ENCODE peak calls at places on chromosomes 5 and 9, in six cellular contexts. One of them, this sample, is unnamed.

GRCh38 chr9:122580360-122580759 is 2.8 kb downstream of the OR1L8 start:
- DNase-seq in foreskin keratinocyte: peak
- DNase-seq in omental fat pad: no peak
- DNase-seq in fibroblast of the aortic adventitia: peak
- DNase-seq in HFFc6: peak
- DNase-seq in AG09309: peak
- DNase-seq in this sample: no peak

GRCh38 chr5:44871401-44871800 is 62.7 kb downstream of the MRPS30 start:
- DNase-seq in foreskin keratinocyte: no peak
- DNase-seq in omental fat pad: no peak
- DNase-seq in fibroblast of the aortic adventitia: no peak
- DNase-seq in HFFc6: no peak
- DNase-seq in AG09309: no peak
- DNase-seq in this sample: no peak

GRCh38 chr9:135330307-135330631 is 149.3 kb upstream of the PPP1R26 start:
- DNase-seq in foreskin keratinocyte: no peak
- DNase-seq in omental fat pad: no peak
- DNase-seq in fibroblast of the aortic adventitia: no peak
- DNase-seq in HFFc6: no peak
- DNase-seq in AG09309: no peak
- DNase-seq in this sample: no peak

GRCh38 chr9:86202338-86202882 is 57.0 kb downstream of the C9orf153 start:
- DNase-seq in foreskin keratinocyte: peak
- DNase-seq in omental fat pad: no peak
- DNase-seq in fibroblast of the aortic adventitia: peak
- DNase-seq in HFFc6: peak
- DNase-seq in AG09309: peak
- DNase-seq in this sample: no peak

GRCh38 chr5:92687793-92688467 is 893.1 kb downstream of the NR2F1-AS1 start:
- DNase-seq in foreskin keratinocyte: peak
- DNase-seq in omental fat pad: no peak
- DNase-seq in fibroblast of the aortic adventitia: peak
- DNase-seq in HFFc6: peak
- DNase-seq in AG09309: peak
- DNase-seq in this sample: no peak

GRCh38 chr9:93223241-93224180 is 39.6 kb downstream of the WNK2 start:
- DNase-seq in foreskin keratinocyte: peak
- DNase-seq in omental fat pad: no peak
- DNase-seq in fibroblast of the aortic adventitia: peak
- DNase-seq in HFFc6: peak
- DNase-seq in AG09309: peak
- DNase-seq in this sample: no peak

GRCh38 chr5:3002230-3002629 is 250.8 kb upstream of the IRX2 start:
- DNase-seq in foreskin keratinocyte: no peak
- DNase-seq in omental fat pad: no peak
- DNase-seq in fibroblast of the aortic adventitia: no peak
- DNase-seq in HFFc6: no peak
- DNase-seq in AG09309: no peak
- DNase-seq in this sample: no peak

GRCh38 chr5:28576022-28576421 is 1537.6 kb upstream of the CDH9 start:
- DNase-seq in foreskin keratinocyte: no peak
- DNase-seq in omental fat pad: no peak
- DNase-seq in fibroblast of the aortic adventitia: peak
- DNase-seq in HFFc6: no peak
- DNase-seq in AG09309: no peak
- DNase-seq in this sample: no peak

GRCh38 chr5:153714732-153715287 is 224.3 kb downstream of the GRIA1 start:
- DNase-seq in foreskin keratinocyte: no peak
- DNase-seq in omental fat pad: no peak
- DNase-seq in fibroblast of the aortic adventitia: no peak
- DNase-seq in HFFc6: peak
- DNase-seq in AG09309: peak
- DNase-seq in this sample: no peak

GRCh38 chr5:168300377-168301182 is 9.1 kb downstream of the WWC1 start:
- DNase-seq in foreskin keratinocyte: no peak
- DNase-seq in omental fat pad: no peak
- DNase-seq in fibroblast of the aortic adventitia: no peak
- DNase-seq in HFFc6: no peak
- DNase-seq in AG09309: no peak
- DNase-seq in this sample: no peak

GRCh38 chr9:38350529-38350928 is 42.0 kb upstream of the ALDH1B1 start:
- DNase-seq in foreskin keratinocyte: no peak
- DNase-seq in omental fat pad: no peak
- DNase-seq in fibroblast of the aortic adventitia: no peak
- DNase-seq in HFFc6: no peak
- DNase-seq in AG09309: no peak
- DNase-seq in this sample: no peak

GRCh38 chr5:67887648-67888047 is 327.9 kb upstream of the PIK3R1 start:
- DNase-seq in foreskin keratinocyte: no peak
- DNase-seq in omental fat pad: no peak
- DNase-seq in fibroblast of the aortic adventitia: no peak
- DNase-seq in HFFc6: no peak
- DNase-seq in AG09309: no peak
- DNase-seq in this sample: no peak

GRCh38 chr9:99142275-99142674 is 37.4 kb downstream of the TGFBR1 start:
- DNase-seq in foreskin keratinocyte: no peak
- DNase-seq in omental fat pad: no peak
- DNase-seq in fibroblast of the aortic adventitia: no peak
- DNase-seq in HFFc6: no peak
- DNase-seq in AG09309: no peak
- DNase-seq in this sample: no peak

GRCh38 chr5:16889203-16889971 is 46.7 kb downstream of the MYO10 start:
- DNase-seq in foreskin keratinocyte: no peak
- DNase-seq in omental fat pad: no peak
- DNase-seq in fibroblast of the aortic adventitia: peak
- DNase-seq in HFFc6: peak
- DNase-seq in AG09309: peak
- DNase-seq in this sample: no peak

GRCh38 chr5:65867509-65868195 is 58.7 kb upstream of the ERBIN start:
- DNase-seq in foreskin keratinocyte: no peak
- DNase-seq in omental fat pad: no peak
- DNase-seq in fibroblast of the aortic adventitia: peak
- DNase-seq in HFFc6: peak
- DNase-seq in AG09309: no peak
- DNase-seq in this sample: no peak

GRCh38 chr5:116564756-116565593 is 9.6 kb downstream of the SEMA6A start:
- DNase-seq in foreskin keratinocyte: no peak
- DNase-seq in omental fat pad: no peak
- DNase-seq in fibroblast of the aortic adventitia: no peak
- DNase-seq in HFFc6: no peak
- DNase-seq in AG09309: no peak
- DNase-seq in this sample: no peak

GRCh38 chr9:36855443-36856315 is 178.4 kb downstream of the PAX5 start:
- DNase-seq in foreskin keratinocyte: no peak
- DNase-seq in omental fat pad: no peak
- DNase-seq in fibroblast of the aortic adventitia: no peak
- DNase-seq in HFFc6: no peak
- DNase-seq in AG09309: no peak
- DNase-seq in this sample: peak

DNA sequence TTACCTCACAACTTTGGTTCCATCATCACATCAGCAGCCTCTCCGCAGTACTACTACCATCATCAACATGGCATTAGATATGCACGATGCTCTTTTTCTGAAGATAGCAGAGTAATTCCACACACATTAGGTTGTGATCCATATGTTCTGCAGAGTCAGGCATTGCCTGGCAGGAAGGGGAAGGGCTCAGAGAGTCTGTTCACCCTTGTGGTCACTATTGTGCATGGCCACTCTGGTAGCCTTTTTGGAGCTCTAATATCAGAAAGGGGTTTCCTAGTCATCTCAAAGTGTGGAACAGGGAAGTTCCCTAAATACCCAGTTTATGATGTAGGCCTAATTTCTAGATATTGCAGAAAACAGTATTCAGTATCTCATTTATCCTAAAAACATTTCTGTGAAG is 373.6 kb downstream of the BNC2 start:
- DNase-seq in foreskin keratinocyte: no peak
- DNase-seq in omental fat pad: no peak
- DNase-seq in fibroblast of the aortic adventitia: no peak
- DNase-seq in HFFc6: no peak
- DNase-seq in AG09309: no peak
- DNase-seq in this sample: no peak
- TF ChIP-seq CTCF in foreskin keratinocyte: no peak
- TF ChIP-seq CTCF in omental fat pad: no peak
- TF ChIP-seq CTCF in fibroblast of the aortic adventitia: no peak
- TF ChIP-seq CTCF in HFFc6: peak
- TF ChIP-seq CTCF in AG09309: peak
- TF ChIP-seq CTCF in this sample: no peak

GRCh38 chr5:112907166-112907611 is 14.8 kb downstream of the REEP5 start:
- DNase-seq in foreskin keratinocyte: no peak
- DNase-seq in omental fat pad: no peak
- DNase-seq in fibroblast of the aortic adventitia: no peak
- DNase-seq in HFFc6: no peak
- DNase-seq in AG09309: no peak
- DNase-seq in this sample: no peak
- TF ChIP-seq CTCF in foreskin keratinocyte: no peak
- TF ChIP-seq CTCF in omental fat pad: no peak
- TF ChIP-seq CTCF in fibroblast of the aortic adventitia: no peak
- TF ChIP-seq CTCF in HFFc6: no peak
- TF ChIP-seq CTCF in AG09309: no peak
- TF ChIP-seq CTCF in this sample: no peak

GRCh38 chr9:92142329-92142728 is 27.1 kb upstream of the SPTLC1 start:
- DNase-seq in foreskin keratinocyte: no peak
- DNase-seq in omental fat pad: no peak
- DNase-seq in fibroblast of the aortic adventitia: no peak
- DNase-seq in HFFc6: no peak
- DNase-seq in AG09309: no peak
- DNase-seq in this sample: no peak

GRCh38 chr9:92140754-92141143 is 25.5 kb upstream of the SPTLC1 start:
- DNase-seq in foreskin keratinocyte: no peak
- DNase-seq in omental fat pad: no peak
- DNase-seq in fibroblast of the aortic adventitia: no peak
- DNase-seq in HFFc6: no peak
- DNase-seq in AG09309: no peak
- DNase-seq in this sample: no peak

GRCh38 chr9:92140074-92140753 is 25.0 kb upstream of the SPTLC1 start:
- DNase-seq in foreskin keratinocyte: no peak
- DNase-seq in omental fat pad: peak
- DNase-seq in fibroblast of the aortic adventitia: peak
- DNase-seq in HFFc6: peak
- DNase-seq in AG09309: no peak
- DNase-seq in this sample: peak

GRCh38 chr9:92138157-92138959 is 23.1 kb upstream of the SPTLC1 start:
- DNase-seq in foreskin keratinocyte: no peak
- DNase-seq in omental fat pad: peak
- DNase-seq in fibroblast of the aortic adventitia: peak
- DNase-seq in HFFc6: peak
- DNase-seq in AG09309: no peak
- DNase-seq in this sample: peak

DNA sequence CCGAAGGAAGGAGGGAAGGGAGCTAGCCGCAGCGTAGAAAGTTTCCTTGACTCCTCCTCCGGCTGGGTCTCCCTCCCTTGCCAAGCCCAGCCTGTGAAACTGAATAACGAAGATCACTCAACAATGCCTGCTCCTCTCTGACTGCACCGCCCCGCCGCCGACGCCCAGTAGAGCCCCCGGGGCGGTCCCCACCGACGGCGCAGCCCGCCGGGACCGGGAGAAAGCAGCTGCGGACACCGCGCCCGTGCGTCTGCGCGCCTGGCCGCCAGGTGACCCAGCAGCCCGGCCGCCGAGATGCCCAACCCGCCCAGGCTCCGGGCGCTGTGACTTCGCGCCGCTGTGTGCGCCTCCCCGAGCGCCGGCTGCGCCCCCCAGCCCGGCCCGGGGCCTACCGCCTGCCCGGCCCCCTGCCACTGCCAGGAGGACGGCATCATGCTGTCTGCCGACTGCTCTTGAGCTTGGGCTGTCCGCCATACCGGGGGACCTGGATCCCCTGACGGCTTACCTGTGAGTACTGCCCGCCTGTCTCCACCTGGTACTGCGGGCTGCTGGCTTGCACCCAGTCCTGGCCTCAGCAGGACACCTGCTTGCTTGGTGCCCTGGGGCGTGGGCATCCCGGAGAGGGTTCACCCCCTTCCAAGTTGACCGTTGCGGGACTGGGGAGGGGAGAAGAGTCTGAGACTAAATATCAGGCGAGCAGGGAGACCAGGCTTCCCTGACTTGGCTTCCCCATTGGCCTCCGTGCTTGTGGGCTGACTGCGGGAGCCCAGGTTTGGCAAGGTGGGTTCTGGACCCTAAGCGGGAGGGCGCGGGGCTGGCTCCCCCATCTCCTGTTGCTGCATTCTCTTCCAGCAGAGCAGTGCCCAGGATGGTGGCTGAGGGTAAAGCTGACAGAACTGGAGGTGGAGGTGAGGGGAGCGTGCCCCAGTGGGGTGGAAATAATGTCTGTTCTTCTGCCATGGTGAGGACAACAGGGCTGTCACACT is 26.2 kb upstream of the SPTLC1 start:
- DNase-seq in foreskin keratinocyte: no peak
- DNase-seq in omental fat pad: no peak
- DNase-seq in fibroblast of the aortic adventitia: peak
- DNase-seq in HFFc6: no peak
- DNase-seq in AG09309: no peak
- DNase-seq in this sample: no peak
- TF ChIP-seq CTCF in foreskin keratinocyte: no peak
- TF ChIP-seq CTCF in omental fat pad: no peak
- TF ChIP-seq CTCF in fibroblast of the aortic adventitia: no peak
- TF ChIP-seq CTCF in HFFc6: peak
- TF ChIP-seq CTCF in AG09309: no peak
- TF ChIP-seq CTCF in this sample: no peak

GRCh38 chr5:1934801-1935429 is 52.2 kb upstream of the IRX4 start:
- DNase-seq in foreskin keratinocyte: no peak
- DNase-seq in omental fat pad: no peak
- DNase-seq in fibroblast of the aortic adventitia: no peak
- DNase-seq in HFFc6: no peak
- DNase-seq in AG09309: no peak
- DNase-seq in this sample: no peak

GRCh38 chr5:1936413-1936812 is 53.7 kb upstream of the IRX4 start:
- DNase-seq in foreskin keratinocyte: peak
- DNase-seq in omental fat pad: no peak
- DNase-seq in fibroblast of the aortic adventitia: no peak
- DNase-seq in HFFc6: no peak
- DNase-seq in AG09309: no peak
- DNase-seq in this sample: no peak

GRCh38 chr5:1933364-1934055 is 50.8 kb upstream of the IRX4 start:
- DNase-seq in foreskin keratinocyte: no peak
- DNase-seq in omental fat pad: no peak
- DNase-seq in fibroblast of the aortic adventitia: no peak
- DNase-seq in HFFc6: no peak
- DNase-seq in AG09309: no peak
- DNase-seq in this sample: no peak

GRCh38 chr5:1931590-1932138 is 48.9 kb upstream of the IRX4 start:
- DNase-seq in foreskin keratinocyte: peak
- DNase-seq in omental fat pad: no peak
- DNase-seq in fibroblast of the aortic adventitia: no peak
- DNase-seq in HFFc6: no peak
- DNase-seq in AG09309: no peak
- DNase-seq in this sample: no peak

DNA sequence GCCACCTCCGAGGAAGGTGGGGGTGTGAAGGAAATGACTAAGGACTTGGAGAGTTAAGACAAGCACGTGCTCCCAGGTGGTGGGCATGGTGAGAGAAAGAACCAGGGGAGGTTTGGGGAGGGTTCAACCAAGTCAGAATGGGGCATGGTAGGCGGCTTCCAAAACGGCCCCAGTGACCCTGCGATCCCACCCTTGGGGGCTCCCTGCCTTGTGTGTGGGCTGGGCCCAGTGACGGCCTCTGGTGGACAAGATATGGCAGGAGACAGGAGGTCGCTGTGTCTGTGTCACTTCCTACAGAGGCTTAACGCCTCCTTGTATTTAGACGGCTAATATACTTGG is 51.3 kb upstream of the IRX4 start:
- DNase-seq in foreskin keratinocyte: no peak
- DNase-seq in omental fat pad: no peak
- DNase-seq in fibroblast of the aortic adventitia: no peak
- DNase-seq in HFFc6: no peak
- DNase-seq in AG09309: no peak
- DNase-seq in this sample: no peak
- TF ChIP-seq CTCF in foreskin keratinocyte: no peak
- TF ChIP-seq CTCF in omental fat pad: no peak
- TF ChIP-seq CTCF in fibroblast of the aortic adventitia: no peak
- TF ChIP-seq CTCF in HFFc6: no peak
- TF ChIP-seq CTCF in AG09309: no peak
- TF ChIP-seq CTCF in this sample: no peak

This sample was measured in natural killer cell.